ENCODE peak calls at places on chromosome 11, in seven cellular contexts. N, L, X, P, R, Y and K are unnamed samples.

GRCh38 chr11:123672568-123672967 is 18.1 kb upstream of the SCN3B start:
- DNase-seq in N (no peak), L (no peak), X (no peak), P (no peak), R (no peak), Y (no peak), K (no peak)

GRCh38 chr11:19432370-19433163 is 191.8 kb upstream of the E2F8 start:
- DNase-seq in N (no peak), L (peak; percentile 87), X (peak; percentile 92), P (no peak), R (peak; percentile 95), Y (peak; percentile 90), K (peak; percentile 95)

GRCh38 chr11:8610532-8611116 is 16.6 kb upstream of the STK33 start:
- DNase-seq in N (no peak), L (no peak), X (no peak), P (no peak), R (no peak), Y (no peak), K (peak; percentile 65)

GRCh38 chr11:61919113-61919840 is 1.9 kb upstream of the RAB3IL1 start:
- DNase-seq in N (no peak), L (no peak), X (no peak), P (no peak), R (no peak), Y (no peak), K (no peak)

GRCh38 chr11:85310479-85310878 is 316.7 kb downstream of the DLG2 start:
- DNase-seq in N (no peak), L (no peak), X (no peak), P (no peak), R (no peak), Y (no peak), K (no peak)

GRCh38 chr11:71301046-71301857 is 48.9 kb upstream of the SHANK2 start:
- DNase-seq in N (no peak), L (no peak), X (no peak), P (no peak), R (no peak), Y (no peak), K (no peak)

GRCh38 chr11:128879817-128880216 is 11.3 kb upstream of the KCNJ5 start:
- DNase-seq in N (no peak), L (no peak), X (no peak), P (no peak), R (no peak), Y (no peak), K (no peak)

GRCh38 chr11:9037963-9038362 is 34.2 kb upstream of the NRIP3 start:
- DNase-seq in N (no peak), L (peak; percentile 27), X (peak; percentile 59), P (no peak), R (no peak), Y (no peak), K (no peak)

GRCh38 chr11:78798567-78799170 is 224.0 kb upstream of the NARS2 start:
- DNase-seq in N (peak; percentile 81), L (peak; percentile 55), X (peak; percentile 76), P (peak; percentile 19), R (peak; percentile 74), Y (peak; percentile 79), K (peak; percentile 77)

GRCh38 chr11:63762662-63763505 is 5.7 kb downstream of the ZFTA start:
- DNase-seq in N (peak; percentile 80), L (peak; percentile 62), X (peak; percentile 43), P (no peak), R (peak; percentile 32), Y (peak; percentile 19), K (no peak)

GRCh38 chr11:63764712-63765631 is 3.6 kb downstream of the ZFTA start:
- DNase-seq in N (peak; percentile 46), L (peak; percentile 32), X (no peak), P (no peak), R (no peak), Y (no peak), K (peak; percentile 20)

GRCh38 chr11:63763506-63764200 is 4.9 kb downstream of the ZFTA start:
- DNase-seq in N (peak; percentile 72), L (no peak), X (no peak), P (no peak), R (no peak), Y (no peak), K (no peak)

GRCh38 chr11:63765688-63766241 is 2.8 kb downstream of the ZFTA start:
- DNase-seq in N (no peak), L (no peak), X (no peak), P (no peak), R (no peak), Y (no peak), K (no peak)

DNA sequence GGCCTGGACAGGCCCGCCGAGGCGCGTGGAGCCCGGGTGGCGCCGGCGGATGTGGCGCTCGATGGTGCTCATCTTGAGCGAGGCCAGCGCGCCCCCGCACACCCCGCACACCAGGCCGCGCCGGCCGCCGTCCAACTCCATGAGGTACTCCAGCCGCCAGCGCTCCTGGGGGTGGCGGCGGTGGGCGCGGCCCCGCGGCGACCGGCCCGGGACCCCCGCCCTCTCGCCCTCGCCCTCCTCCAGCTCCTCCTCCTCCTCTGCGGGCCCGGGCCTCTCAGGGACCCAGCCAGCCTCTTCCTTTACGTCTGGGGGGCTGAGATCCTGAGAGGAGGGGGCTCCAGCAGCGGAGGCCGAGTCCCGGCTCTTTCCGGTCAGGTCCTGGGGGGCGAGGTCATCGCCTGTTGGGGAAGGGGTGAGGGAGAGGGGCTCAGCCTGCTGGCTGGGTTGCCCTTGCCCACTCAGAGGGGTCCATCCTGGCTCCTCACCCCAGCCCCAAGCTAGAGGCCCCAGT is 4.3 kb downstream of the ZFTA start:
- DNase-seq in N (no peak), L (no peak), X (no peak), P (no peak), R (no peak), Y (no peak), K (no peak)
- H3K4me3 ChIP-seq in N (peak overlapping the region; percentile 63), L (no peak overlapping the region), X (no peak overlapping the region), P (no peak overlapping the region), R (no peak overlapping the region), Y (no peak overlapping the region), K (no peak overlapping the region)

GRCh38 chr11:46452918-46453517 is 61.4 kb upstream of the CHRM4 start:
- DNase-seq in N (no peak), L (peak; percentile 48), X (peak; percentile 10), P (no peak), R (no peak), Y (no peak), K (peak; percentile 38)

GRCh38 chr11:46447544-46447943 is 56.0 kb upstream of the CHRM4 start:
- DNase-seq in N (no peak), L (no peak), X (no peak), P (no peak), R (no peak), Y (no peak), K (no peak)

GRCh38 chr11:46451759-46452158 is 60.2 kb upstream of the CHRM4 start:
- DNase-seq in N (no peak), L (no peak), X (no peak), P (no peak), R (no peak), Y (no peak), K (no peak)

GRCh38 chr11:46446343-46446751 is 54.8 kb upstream of the CHRM4 start:
- DNase-seq in N (peak; percentile 67), L (peak; percentile 42), X (peak; percentile 76), P (no peak), R (peak; percentile 35), Y (peak; percentile 73), K (peak; percentile 60)

GRCh38 chr11:46450846-46451470 is 59.4 kb upstream of the CHRM4 start:
- DNase-seq in N (no peak), L (peak; percentile 14), X (no peak), P (no peak), R (peak; percentile 94), Y (peak; percentile 20), K (peak; percentile 52)
- H3K4me3 ChIP-seq in N (no peak overlapping the region), L (no peak overlapping the region), X (no peak overlapping the region), P (no peak overlapping the region), R (no peak overlapping the region), Y (no peak overlapping the region), K (no peak overlapping the region)

DNA sequence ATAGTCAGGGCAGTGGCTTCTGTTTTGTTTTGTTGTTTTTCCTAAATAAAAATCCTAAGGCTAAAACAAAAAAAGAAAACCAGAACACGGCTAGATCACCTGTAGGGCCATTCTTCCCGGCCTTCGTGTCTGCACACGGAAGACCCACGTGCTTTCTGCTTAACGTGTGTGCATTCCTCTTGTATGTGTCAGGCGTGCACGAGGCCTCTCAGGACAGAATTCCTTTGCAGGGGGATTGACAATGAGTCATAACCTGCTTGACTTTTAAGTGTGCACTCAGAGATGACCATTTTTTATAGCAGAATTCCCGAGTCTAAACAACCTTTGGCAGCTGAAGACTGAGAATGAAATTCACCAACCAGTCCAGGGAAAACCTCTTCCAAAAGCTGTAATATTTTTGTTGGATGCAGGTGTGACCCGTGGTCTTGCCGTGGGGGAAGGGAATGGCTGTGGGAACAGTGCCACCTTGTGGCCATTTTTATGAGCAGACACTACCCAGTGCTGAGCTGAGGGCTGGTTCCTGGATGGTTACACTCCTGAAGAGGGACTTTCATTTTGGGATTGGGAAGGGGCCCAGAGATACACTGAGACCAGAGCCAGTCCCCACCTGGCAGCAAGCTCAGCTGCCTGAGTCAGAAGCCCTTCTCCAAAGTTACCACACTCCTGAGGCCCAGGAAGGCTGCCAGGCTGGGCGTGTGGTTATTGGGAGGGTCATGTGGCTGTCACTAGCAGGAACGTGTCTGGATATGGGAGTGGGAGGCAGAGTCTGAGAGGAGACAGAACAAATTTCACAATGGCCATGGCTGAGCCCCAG is 35.7 kb upstream of the DKK3 start:
- DNase-seq in N (peak; percentile 69), L (peak; percentile 95), X (peak; percentile 97), P (peak; percentile 86), R (peak; percentile 97), Y (peak; percentile 99), K (peak; percentile 97)
- H3K4me3 ChIP-seq in N (no peak overlapping the region), L (peak overlapping the region; percentile 16), X (no peak overlapping the region), P (peak overlapping the region; percentile 44), R (peak overlapping the region; percentile 6), Y (peak overlapping the region; percentile 11), K (peak overlapping the region; percentile 32)

GRCh38 chr11:102886999-102887398 is 12.2 kb upstream of the MMP12 start:
- DNase-seq in N (peak; percentile 20), L (peak; percentile 7), X (no peak), P (no peak), R (peak; percentile 56), Y (peak; percentile 32), K (no peak)

GRCh38 chr11:102879801-102880200 is 5.0 kb upstream of the MMP12 start:
- DNase-seq in N (no peak), L (no peak), X (no peak), P (no peak), R (no peak), Y (no peak), K (no peak)

GRCh38 chr11:102878595-102878994 is 3.8 kb upstream of the MMP12 start:
- DNase-seq in N (no peak), L (no peak), X (no peak), P (no peak), R (no peak), Y (no peak), K (no peak)

GRCh38 chr11:102883132-102883531 is 8.3 kb upstream of the MMP12 start:
- DNase-seq in N (no peak), L (no peak), X (no peak), P (no peak), R (peak; percentile 52), Y (peak; percentile 8), K (no peak)

DNA sequence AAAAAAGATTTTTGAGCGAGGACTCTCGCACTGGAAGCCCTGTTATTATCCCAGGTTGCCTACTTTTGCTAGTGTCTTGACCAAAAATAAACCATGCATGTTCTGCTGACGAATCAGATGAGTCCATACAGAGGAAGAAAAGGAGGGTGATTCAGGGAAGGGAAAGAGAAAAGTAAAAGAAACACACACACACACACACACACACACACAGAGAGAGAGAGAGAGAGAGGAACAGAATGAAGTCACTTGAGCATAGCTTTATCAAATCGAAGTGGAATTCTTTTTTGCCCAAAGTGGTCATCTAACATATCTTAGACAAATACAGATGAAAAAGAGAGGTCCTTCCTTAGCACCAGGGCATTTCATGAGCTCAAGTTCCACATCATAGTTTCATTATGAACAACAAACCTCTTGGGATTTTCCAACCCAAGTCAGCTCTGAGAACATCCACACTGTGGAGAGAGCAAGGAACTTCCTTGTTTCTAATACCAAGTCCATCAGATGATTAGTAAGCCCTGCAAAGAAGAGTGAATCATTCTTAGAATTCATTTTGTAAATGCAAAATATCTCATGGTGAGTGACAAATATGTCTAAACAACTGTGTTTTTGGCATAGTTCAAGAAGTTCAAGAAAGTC is 7.7 kb upstream of the MMP12 start:
- DNase-seq in N (no peak), L (peak; percentile 33), X (peak; percentile 34), P (no peak), R (peak; percentile 89), Y (peak; percentile 89), K (peak; percentile 31)
- H3K4me3 ChIP-seq in N (no peak overlapping the region), L (no peak overlapping the region), X (no peak overlapping the region), P (no peak overlapping the region), R (no peak overlapping the region), Y (no peak overlapping the region), K (no peak overlapping the region)